ENCODE peak calls at places on chromosomes 16 and 17, in four cellular contexts. One of them, this sample, is unnamed.

GRCh38 chr17:64091116-64091515 is 38.8 kb downstream of the ERN1 start:
- DNase-seq in H9: no peak
- DNase-seq in IMR-90: peak
- DNase-seq in neuronal stem cell: no peak
- DNase-seq in this sample: no peak

GRCh38 chr17:60167095-60167741 is 17.4 kb downstream of the CA4 start:
- DNase-seq in IMR-90: no peak
- DNase-seq in H9: no peak
- DNase-seq in neuronal stem cell: no peak
- DNase-seq in this sample: no peak

GRCh38 chr17:70332811-70333210 is 163.5 kb downstream of the KCNJ2 start:
- DNase-seq in IMR-90: no peak
- DNase-seq in H9: no peak
- DNase-seq in neuronal stem cell: no peak
- DNase-seq in this sample: no peak

GRCh38 chr17:40121191-40121885 is 433 bp upstream of the MSL1 start:
- DNase-seq in IMR-90: peak
- DNase-seq in H9: peak
- DNase-seq in neuronal stem cell: no peak
- DNase-seq in this sample: peak

GRCh38 chr17:77456271-77456950 is 315.6 kb downstream of the SEC14L1 start:
- DNase-seq in IMR-90: no peak
- DNase-seq in H9: no peak
- DNase-seq in neuronal stem cell: no peak
- DNase-seq in this sample: no peak

GRCh38 chr17:3613139-3613538 is 3.9 kb upstream of the TRPV1 start:
- DNase-seq in neuronal stem cell: no peak
- DNase-seq in H9: no peak
- DNase-seq in IMR-90: no peak
- DNase-seq in this sample: no peak

GRCh38 chr16:74568961-74569631 is 37.8 kb downstream of the GLG1 start:
- DNase-seq in IMR-90: peak
- DNase-seq in neuronal stem cell: no peak
- DNase-seq in H9: no peak
- DNase-seq in this sample: peak

GRCh38 chr17:66834919-66835454 is at the start of gene CACNG5:
- DNase-seq in IMR-90: no peak
- DNase-seq in neuronal stem cell: no peak
- DNase-seq in H9: peak
- DNase-seq in this sample: no peak

GRCh38 chr16:12315330-12316138 is 339.0 kb downstream of the SNX29 start:
- DNase-seq in IMR-90: no peak
- DNase-seq in neuronal stem cell: no peak
- DNase-seq in H9: no peak
- DNase-seq in this sample: no peak

GRCh38 chr17:80986816-80987480 is 4.7 kb upstream of the CHMP6 start:
- DNase-seq in IMR-90: no peak
- DNase-seq in H9: no peak
- DNase-seq in neuronal stem cell: no peak
- DNase-seq in this sample: no peak

DNA sequence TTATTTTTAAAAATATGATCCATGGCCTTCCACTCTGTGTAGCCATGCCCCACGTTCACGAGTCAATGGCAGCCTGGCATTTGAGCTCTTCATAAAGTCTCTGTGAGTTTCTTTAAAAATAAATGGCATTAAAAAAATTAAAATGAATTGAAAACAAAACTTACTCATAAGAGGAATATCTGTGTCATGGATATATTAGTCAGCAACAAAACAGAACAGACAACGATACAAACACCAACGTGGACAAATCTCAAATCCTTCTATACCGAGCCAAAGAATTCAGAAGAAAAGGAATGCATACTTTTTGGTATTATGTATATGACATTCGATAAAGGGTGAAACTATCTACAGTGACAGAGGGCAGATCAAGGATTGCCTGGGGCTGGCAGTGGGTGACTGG is 8.2 kb upstream of the CMIP start:
- DNase-seq in H9: no peak
- DNase-seq in IMR-90: no peak
- DNase-seq in neuronal stem cell: no peak
- DNase-seq in this sample: no peak
- H4K91ac ChIP-seq in H9: no peak
- H4K91ac ChIP-seq in IMR-90: no peak
- H4K91ac ChIP-seq in neuronal stem cell: no peak
- H4K91ac ChIP-seq in this sample: no peak

GRCh38 chr17:58755577-58756245 is at the start of gene PPM1E:
- DNase-seq in H9: peak
- DNase-seq in neuronal stem cell: peak
- DNase-seq in IMR-90: peak
- DNase-seq in this sample: peak
- H4K91ac ChIP-seq in H9: no peak
- H4K91ac ChIP-seq in neuronal stem cell: no peak
- H4K91ac ChIP-seq in IMR-90: no peak
- H4K91ac ChIP-seq in this sample: no peak

GRCh38 chr16:50900391-50900942 is 158.6 kb downstream of the CYLD start:
- DNase-seq in neuronal stem cell: no peak
- DNase-seq in H9: no peak
- DNase-seq in IMR-90: no peak
- DNase-seq in this sample: no peak
- H4K91ac ChIP-seq in neuronal stem cell: no peak
- H4K91ac ChIP-seq in H9: no peak
- H4K91ac ChIP-seq in IMR-90: no peak
- H4K91ac ChIP-seq in this sample: no peak

DNA sequence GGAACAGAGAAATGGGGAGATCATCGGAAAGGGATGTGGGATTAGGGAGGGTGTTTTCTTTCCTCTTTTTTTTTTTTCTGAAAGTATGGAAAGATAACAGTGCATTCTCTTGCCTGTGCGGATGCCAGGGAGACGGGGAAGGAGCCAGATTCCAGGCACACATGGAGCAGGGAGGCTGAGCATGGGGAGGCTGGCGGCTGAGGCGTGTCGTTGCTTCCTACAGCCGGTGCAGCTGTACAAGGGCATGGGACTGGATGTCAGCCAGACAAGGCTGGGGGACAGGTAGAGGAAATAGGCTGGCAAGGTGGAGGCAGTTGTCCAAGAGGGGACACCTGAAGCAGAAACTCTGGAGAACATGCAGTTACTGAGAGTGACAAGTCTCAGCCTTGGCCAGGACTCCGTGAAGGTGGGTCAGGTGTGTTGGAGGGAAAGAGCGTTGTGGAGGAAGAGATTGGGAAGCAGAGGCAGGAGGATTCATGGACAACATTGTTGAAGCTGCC is 16.6 kb upstream of the ADORA2B start:
- DNase-seq in H9: no peak
- DNase-seq in IMR-90: no peak
- DNase-seq in neuronal stem cell: no peak
- DNase-seq in this sample: no peak
- H4K91ac ChIP-seq in H9: no peak
- H4K91ac ChIP-seq in IMR-90: no peak
- H4K91ac ChIP-seq in neuronal stem cell: no peak
- H4K91ac ChIP-seq in this sample: peak

GRCh38 chr17:68600123-68600880 is 865 bp downstream of the FAM20A start:
- DNase-seq in neuronal stem cell: peak
- DNase-seq in H9: peak
- DNase-seq in IMR-90: no peak
- DNase-seq in this sample: peak
- H4K91ac ChIP-seq in neuronal stem cell: no peak
- H4K91ac ChIP-seq in H9: no peak
- H4K91ac ChIP-seq in IMR-90: no peak
- H4K91ac ChIP-seq in this sample: no peak

DNA sequence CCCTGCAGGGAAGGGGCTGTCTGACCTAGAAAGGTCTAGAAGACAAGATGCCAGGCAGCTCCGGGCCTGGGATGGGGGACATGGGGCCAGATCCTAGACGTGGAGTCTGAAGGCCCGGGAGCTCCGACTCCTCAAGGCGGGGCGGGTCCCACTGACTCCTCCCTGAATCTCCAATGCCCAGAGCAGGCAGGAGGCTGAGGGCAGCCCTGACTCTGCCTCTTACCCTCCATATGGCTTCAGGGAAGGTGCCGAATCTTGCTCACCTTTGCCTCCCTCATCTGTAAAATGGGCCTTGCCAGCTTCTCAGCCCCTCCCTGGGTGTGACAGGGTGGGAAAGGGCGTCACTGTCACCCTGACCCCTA is 14.8 kb downstream of the VASN start:
- DNase-seq in neuronal stem cell: no peak
- DNase-seq in H9: no peak
- DNase-seq in IMR-90: no peak
- DNase-seq in this sample: no peak
- H4K91ac ChIP-seq in neuronal stem cell: no peak
- H4K91ac ChIP-seq in H9: no peak
- H4K91ac ChIP-seq in IMR-90: peak
- H4K91ac ChIP-seq in this sample: no peak

This sample was measured in mesenchymal stem cell.